ENCODE peak calls at places on chromosome 12, in four cellular contexts. One of them, this sample, is unnamed.

GRCh38 chr12:33759279-33759678 is 263.0 kb upstream of the ALG10 start:
- DNase-seq in transverse colon: no peak
- DNase-seq in upper lobe of left lung: no peak
- DNase-seq in sigmoid colon: no peak
- DNase-seq in this sample: no peak

GRCh38 chr12:20629414-20630156 is 65.5 kb upstream of the SLCO1C1 start:
- DNase-seq in transverse colon: peak; percentile 31
- DNase-seq in upper lobe of left lung: no peak
- DNase-seq in sigmoid colon: no peak
- DNase-seq in this sample: no peak

GRCh38 chr12:120100630-120101029 is 15.9 kb downstream of the RAB35 start:
- DNase-seq in transverse colon: peak; percentile 46
- DNase-seq in upper lobe of left lung: no peak
- DNase-seq in sigmoid colon: peak; percentile 92
- DNase-seq in this sample: no peak

GRCh38 chr12:90627180-90627896 is 327.6 kb downstream of the CCER1 start:
- DNase-seq in transverse colon: no peak
- DNase-seq in upper lobe of left lung: no peak
- DNase-seq in sigmoid colon: no peak
- DNase-seq in this sample: no peak

GRCh38 chr12:61414470-61414869 is 845.7 kb upstream of the USP15 start:
- DNase-seq in transverse colon: no peak
- DNase-seq in upper lobe of left lung: no peak
- DNase-seq in sigmoid colon: no peak
- DNase-seq in this sample: no peak

GRCh38 chr12:123614531-123614930 is 12.6 kb downstream of the DDX55 start:
- DNase-seq in transverse colon: no peak
- DNase-seq in upper lobe of left lung: no peak
- DNase-seq in sigmoid colon: no peak
- DNase-seq in this sample: no peak

GRCh38 chr12:46214668-46215429 is 54.0 kb downstream of the SLC38A1 start:
- DNase-seq in transverse colon: peak; percentile 66
- DNase-seq in upper lobe of left lung: no peak
- DNase-seq in sigmoid colon: no peak
- DNase-seq in this sample: no peak

GRCh38 chr12:45671254-45671653 is 58.3 kb upstream of the ARID2 start:
- DNase-seq in transverse colon: no peak
- DNase-seq in upper lobe of left lung: no peak
- DNase-seq in sigmoid colon: no peak
- DNase-seq in this sample: no peak

GRCh38 chr12:52246720-52247621 is 13.9 kb downstream of the KRT7 start:
- DNase-seq in transverse colon: no peak
- DNase-seq in upper lobe of left lung: no peak
- DNase-seq in sigmoid colon: peak; percentile 57
- DNase-seq in this sample: no peak

GRCh38 chr12:44457465-44457864 is 418.6 kb downstream of the NELL2 start:
- DNase-seq in transverse colon: no peak
- DNase-seq in upper lobe of left lung: no peak
- DNase-seq in sigmoid colon: no peak
- DNase-seq in this sample: no peak

GRCh38 chr12:132020292-132020691 is 70.5 kb downstream of the EP400 start:
- DNase-seq in transverse colon: no peak
- DNase-seq in upper lobe of left lung: no peak
- DNase-seq in sigmoid colon: no peak
- DNase-seq in this sample: no peak

GRCh38 chr12:5063149-5063548 is 19.5 kb downstream of the KCNA5 start:
- DNase-seq in transverse colon: no peak
- DNase-seq in upper lobe of left lung: no peak
- DNase-seq in sigmoid colon: no peak
- DNase-seq in this sample: no peak

GRCh38 chr12:94172031-94172430 is 23.7 kb downstream of the PLXNC1 start:
- DNase-seq in transverse colon: peak; percentile 24
- DNase-seq in upper lobe of left lung: no peak
- DNase-seq in sigmoid colon: no peak
- DNase-seq in this sample: no peak

GRCh38 chr12:57237952-57238853 is 8.7 kb downstream of the SHMT2 start:
- DNase-seq in transverse colon: peak; percentile 29
- DNase-seq in upper lobe of left lung: peak; percentile 76
- DNase-seq in sigmoid colon: peak; percentile 67
- DNase-seq in this sample: no peak

GRCh38 chr12:113439301-113439597 is 17.1 kb downstream of the SDSL start:
- DNase-seq in transverse colon: no peak
- DNase-seq in upper lobe of left lung: no peak
- DNase-seq in sigmoid colon: no peak
- DNase-seq in this sample: no peak

GRCh38 chr12:121033625-121034349 is 5.3 kb downstream of the OASL start:
- DNase-seq in transverse colon: no peak
- DNase-seq in upper lobe of left lung: peak; percentile 27
- DNase-seq in sigmoid colon: no peak
- DNase-seq in this sample: no peak

GRCh38 chr12:22856120-22856699 is 231.2 kb downstream of the ETNK1 start:
- DNase-seq in transverse colon: no peak
- DNase-seq in upper lobe of left lung: no peak
- DNase-seq in sigmoid colon: no peak
- DNase-seq in this sample: no peak

GRCh38 chr12:131912526-131913274 is 16.4 kb upstream of the PUS1 start:
- DNase-seq in transverse colon: peak; percentile 42
- DNase-seq in upper lobe of left lung: peak; percentile 71
- DNase-seq in sigmoid colon: peak; percentile 96
- DNase-seq in this sample: no peak

GRCh38 chr12:79063258-79063657 is 198.7 kb downstream of the SYT1 start:
- DNase-seq in transverse colon: no peak
- DNase-seq in upper lobe of left lung: no peak
- DNase-seq in sigmoid colon: no peak
- DNase-seq in this sample: no peak

DNA sequence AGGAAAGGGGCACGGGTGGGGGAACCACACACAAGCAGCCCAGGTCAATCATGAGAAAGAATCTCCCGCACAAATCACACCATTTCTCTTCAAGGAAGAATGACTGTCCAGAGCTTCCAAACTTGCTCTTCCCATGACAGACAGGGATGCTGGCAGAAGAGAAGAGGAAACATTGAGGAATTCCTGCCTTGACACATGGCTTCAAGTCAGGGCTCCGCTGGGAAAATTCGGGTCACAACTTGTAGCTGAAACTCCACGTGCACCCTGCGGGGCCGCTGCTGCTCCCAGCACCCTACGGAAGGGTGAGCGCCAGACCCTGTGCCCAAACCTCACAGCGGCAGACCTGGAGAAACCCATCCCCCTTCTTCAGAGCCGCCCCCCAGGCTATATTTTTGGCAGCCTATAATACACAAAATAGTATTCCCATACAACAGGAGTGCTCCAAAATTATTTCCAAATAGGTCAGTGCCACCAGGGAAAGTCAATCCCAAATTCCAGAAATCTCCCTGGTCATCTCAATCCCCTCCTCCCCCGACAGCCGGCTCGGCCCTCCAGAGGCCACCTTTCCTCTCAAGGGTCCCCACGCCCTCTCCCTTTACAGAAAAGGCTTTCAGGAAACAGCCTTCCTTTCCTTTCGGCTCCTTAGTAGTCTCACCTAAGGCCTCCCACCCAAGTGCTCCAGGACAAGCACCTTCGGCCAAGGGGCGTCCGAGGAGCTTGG is 1.3 kb downstream of the TMEM132D start:
- DNase-seq in transverse colon: no peak
- DNase-seq in upper lobe of left lung: peak; percentile 18
- DNase-seq in sigmoid colon: no peak
- DNase-seq in this sample: no peak
- H3K4me3 ChIP-seq in transverse colon: no peak overlapping the region
- H3K4me3 ChIP-seq in upper lobe of left lung: no peak overlapping the region
- H3K4me3 ChIP-seq in sigmoid colon: no peak overlapping the region
- H3K4me3 ChIP-seq in this sample: no peak overlapping the region

GRCh38 chr12:95767703-95768102 is 22.9 kb downstream of the NTN4 start:
- DNase-seq in transverse colon: no peak
- DNase-seq in upper lobe of left lung: no peak
- DNase-seq in sigmoid colon: no peak
- DNase-seq in this sample: no peak

GRCh38 chr12:95774311-95775045 is 16.1 kb downstream of the NTN4 start:
- DNase-seq in transverse colon: no peak
- DNase-seq in upper lobe of left lung: no peak
- DNase-seq in sigmoid colon: no peak
- DNase-seq in this sample: no peak

GRCh38 chr12:95773320-95773719 is 17.2 kb downstream of the NTN4 start:
- DNase-seq in transverse colon: no peak
- DNase-seq in upper lobe of left lung: no peak
- DNase-seq in sigmoid colon: no peak
- DNase-seq in this sample: no peak
- H3K9me3 ChIP-seq in transverse colon: no peaks in the 10 kb centered on the region
- H3K9me3 ChIP-seq in upper lobe of left lung: no peaks in the 10 kb centered on the region
- H3K9me3 ChIP-seq in sigmoid colon: no peaks in the 10 kb centered on the region
- H3K9me3 ChIP-seq in this sample: no peaks in the 10 kb centered on the region

GRCh38 chr12:67760586-67761275 is 112.2 kb downstream of the DYRK2 start:
- DNase-seq in transverse colon: no peak
- DNase-seq in upper lobe of left lung: no peak
- DNase-seq in sigmoid colon: no peak
- DNase-seq in this sample: no peak

GRCh38 chr12:67766370-67766769 is 117.8 kb downstream of the DYRK2 start:
- DNase-seq in transverse colon: no peak
- DNase-seq in upper lobe of left lung: no peak
- DNase-seq in sigmoid colon: no peak
- DNase-seq in this sample: no peak

GRCh38 chr12:67764946-67765619 is 116.5 kb downstream of the DYRK2 start:
- DNase-seq in transverse colon: no peak
- DNase-seq in upper lobe of left lung: no peak
- DNase-seq in sigmoid colon: no peak
- DNase-seq in this sample: no peak

GRCh38 chr12:67764055-67764454 is 115.5 kb downstream of the DYRK2 start:
- DNase-seq in transverse colon: no peak
- DNase-seq in upper lobe of left lung: no peak
- DNase-seq in sigmoid colon: no peak
- DNase-seq in this sample: no peak

DNA sequence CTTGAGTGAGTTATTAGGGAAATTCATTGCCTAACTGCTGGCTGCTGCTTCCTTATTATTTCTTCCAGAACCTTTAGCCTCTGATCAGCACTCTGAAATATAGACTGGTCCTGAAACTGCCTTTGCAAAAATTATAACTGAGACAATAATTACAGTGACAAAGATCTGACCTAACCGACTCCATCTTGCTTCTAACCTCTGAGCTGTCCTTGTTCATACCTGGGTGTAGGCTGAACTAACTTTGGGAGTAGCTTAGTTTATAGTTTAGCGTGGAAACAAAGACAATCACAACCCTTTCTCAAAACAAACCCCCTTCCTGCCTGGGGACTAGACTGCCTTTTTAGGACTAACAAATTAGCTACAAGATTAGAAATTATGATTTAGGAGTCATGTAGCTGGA is 117.4 kb downstream of the DYRK2 start:
- DNase-seq in transverse colon: no peak
- DNase-seq in upper lobe of left lung: no peak
- DNase-seq in sigmoid colon: no peak
- DNase-seq in this sample: no peak
- TF ChIP-seq POLR2AphosphoS5 in transverse colon: no peak
- TF ChIP-seq POLR2AphosphoS5 in upper lobe of left lung: no peak
- TF ChIP-seq POLR2AphosphoS5 in sigmoid colon: no peak
- TF ChIP-seq POLR2AphosphoS5 in this sample: no peak

GRCh38 chr12:6722863-6723262 is 983 bp upstream of the COPS7A start:
- DNase-seq in transverse colon: no peak
- DNase-seq in upper lobe of left lung: no peak
- DNase-seq in sigmoid colon: no peak
- DNase-seq in this sample: no peak

GRCh38 chr12:6715130-6715529 is 8.7 kb upstream of the COPS7A start:
- DNase-seq in transverse colon: no peak
- DNase-seq in upper lobe of left lung: no peak
- DNase-seq in sigmoid colon: no peak
- DNase-seq in this sample: no peak

GRCh38 chr12:6716874-6717437 is 6.9 kb upstream of the COPS7A start:
- DNase-seq in transverse colon: no peak
- DNase-seq in upper lobe of left lung: no peak
- DNase-seq in sigmoid colon: no peak
- DNase-seq in this sample: no peak
- H3K4me3 ChIP-seq in transverse colon: no peak overlapping the region
- H3K4me3 ChIP-seq in upper lobe of left lung: no peak overlapping the region
- H3K4me3 ChIP-seq in sigmoid colon: no peak overlapping the region
- H3K4me3 ChIP-seq in this sample: no peak overlapping the region

DNA sequence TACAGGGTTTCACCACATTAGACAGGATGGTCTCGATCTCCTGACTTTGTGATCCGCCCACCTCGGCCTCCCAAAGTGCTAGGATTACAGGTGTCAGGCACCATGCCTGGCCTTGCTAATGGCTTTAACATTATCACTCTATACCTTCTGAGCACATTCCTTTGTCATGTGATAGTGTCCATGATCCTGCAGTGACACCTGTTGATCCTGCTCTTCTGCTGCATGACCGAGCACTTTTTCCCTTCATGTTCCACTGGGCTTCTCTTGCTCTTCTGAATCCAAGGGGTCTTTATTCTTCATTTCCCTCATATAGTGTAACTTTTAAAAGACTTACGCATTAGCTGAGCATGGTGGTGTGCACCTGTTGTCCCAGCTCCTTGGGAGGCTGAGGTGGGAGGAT is 11.6 kb downstream of the ZNF268 start:
- DNase-seq in transverse colon: no peak
- DNase-seq in upper lobe of left lung: no peak
- DNase-seq in sigmoid colon: no peak
- DNase-seq in this sample: no peak
- H3K9me3 ChIP-seq in transverse colon: peaks cover 90% of the 10 kb centered on the region
- H3K9me3 ChIP-seq in upper lobe of left lung: peaks cover 90% of the 10 kb centered on the region
- H3K9me3 ChIP-seq in sigmoid colon: peaks cover 67% of the 10 kb centered on the region
- H3K9me3 ChIP-seq in this sample: peaks cover 85% of the 10 kb centered on the region

GRCh38 chr12:26042645-26043044 is 82.2 kb downstream of the BHLHE41 start:
- DNase-seq in transverse colon: no peak
- DNase-seq in upper lobe of left lung: no peak
- DNase-seq in sigmoid colon: no peak
- DNase-seq in this sample: no peak

GRCh38 chr12:26036877-26037276 is 78.4 kb downstream of the RASSF8 start:
- DNase-seq in transverse colon: no peak
- DNase-seq in upper lobe of left lung: no peak
- DNase-seq in sigmoid colon: no peak
- DNase-seq in this sample: no peak

GRCh38 chr12:26032719-26033241 is 74.3 kb downstream of the RASSF8 start:
- DNase-seq in transverse colon: no peak
- DNase-seq in upper lobe of left lung: no peak
- DNase-seq in sigmoid colon: no peak
- DNase-seq in this sample: no peak

GRCh38 chr12:26034371-26035142 is 76.1 kb downstream of the RASSF8 start:
- DNase-seq in transverse colon: no peak
- DNase-seq in upper lobe of left lung: no peak
- DNase-seq in sigmoid colon: no peak
- DNase-seq in this sample: no peak

DNA sequence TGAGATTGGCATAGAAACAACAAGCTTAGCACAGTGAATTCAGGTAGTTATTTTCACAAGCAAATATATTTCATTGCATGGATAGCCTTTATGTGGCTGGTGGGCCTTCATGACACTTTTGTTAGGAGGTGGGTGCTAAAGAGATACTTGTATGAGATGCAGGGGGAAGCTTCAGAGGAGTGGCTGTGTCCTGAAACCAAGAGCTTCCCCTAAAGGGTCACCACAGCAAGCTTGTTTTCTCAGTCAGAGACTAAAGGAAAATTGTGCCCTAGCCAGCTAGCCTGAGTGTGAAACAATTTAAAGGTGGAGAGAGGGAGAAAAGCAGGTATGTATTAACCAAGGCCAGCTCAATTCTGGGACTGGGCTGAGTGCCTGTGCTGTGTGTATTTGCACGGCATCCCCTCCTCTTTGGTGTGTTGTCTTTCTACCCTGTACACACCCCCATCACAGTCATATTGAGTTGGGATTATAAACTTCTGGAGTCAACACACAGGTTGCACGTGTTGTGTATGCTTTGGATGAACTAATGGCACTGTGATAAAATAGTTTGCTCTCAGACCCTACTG is 79.2 kb downstream of the RASSF8 start:
- DNase-seq in transverse colon: no peak
- DNase-seq in upper lobe of left lung: no peak
- DNase-seq in sigmoid colon: no peak
- DNase-seq in this sample: no peak
- TF ChIP-seq POLR2AphosphoS5 in transverse colon: no peak
- TF ChIP-seq POLR2AphosphoS5 in upper lobe of left lung: no peak
- TF ChIP-seq POLR2AphosphoS5 in sigmoid colon: no peak
- TF ChIP-seq POLR2AphosphoS5 in this sample: no peak

This sample was measured in vagina.